ENCODE peak calls at places on chromosomes 12 and 14, in seven cellular contexts. A is effector memory CD8-positive, alpha-beta T cell; L is HEK293T; R is stimulated activated CD4-positive, alpha-beta T cell treated with anti-CD3 and anti-CD28 coated beads, Interleukin-4, amount 100 ng/mL, for 1 hour; Z is NCI-H2081; E is astrocyte of the cerebellum; P is left ventricle myocardium inferior. Y is an unnamed sample.

GRCh38 chr12:71662861-71663560 is 637 bp downstream of the ZFC3H1 start:
- DNase-seq in A (peak), L (peak), R (peak), Z (peak), E (peak), P (peak), Y (peak)

GRCh38 chr14:64191756-64192155 is 102.4 kb downstream of the ESR2 start:
- DNase-seq in A (no peak), L (no peak), R (no peak), Z (no peak), E (peak), P (no peak), Y (no peak)

GRCh38 chr14:55547650-55548315 is 32.2 kb upstream of the KTN1 start:
- DNase-seq in A (no peak), L (no peak), R (no peak), Z (no peak), E (no peak), P (no peak), Y (no peak)

GRCh38 chr12:18752947-18753346 is 15.0 kb downstream of the CAPZA3 start:
- DNase-seq in A (no peak), L (no peak), R (no peak), Z (no peak), E (no peak), P (no peak), Y (no peak)

GRCh38 chr14:32594766-32595165 is 265.7 kb downstream of the AKAP6 start:
- DNase-seq in A (no peak), L (no peak), R (no peak), Z (no peak), E (no peak), P (no peak), Y (no peak)

GRCh38 chr12:28550757-28551381 is 360.6 kb downstream of the CCDC91 start:
- DNase-seq in A (no peak), L (no peak), R (no peak), Z (no peak), E (no peak), P (no peak), Y (no peak)

GRCh38 chr12:6840428-6841138 is at the start of gene GNB3:
- DNase-seq in A (no peak), L (no peak), R (no peak), Z (no peak), E (no peak), P (peak), Y (no peak)

GRCh38 chr12:91877461-91878230 is 268.0 kb downstream of the BTG1 start:
- DNase-seq in A (peak), L (no peak), R (peak), Z (no peak), E (no peak), P (no peak), Y (no peak)

GRCh38 chr14:89618821-89619551 is 202.0 kb upstream of the FOXN3 start:
- DNase-seq in A (peak), L (peak), R (peak), Z (peak), E (no peak), P (peak), Y (peak)

GRCh38 chr12:132194556-132194955 is 50.3 kb downstream of the NOC4L start:
- DNase-seq in A (no peak), L (no peak), R (no peak), Z (no peak), E (no peak), P (no peak), Y (no peak)

GRCh38 chr14:72651081-72651480 is 242.8 kb downstream of the DPF3 start:
- DNase-seq in A (no peak), L (no peak), R (no peak), Z (no peak), E (peak), P (no peak), Y (no peak)

GRCh38 chr12:125983094-125983783 is 918.0 kb downstream of the AACS start:
- DNase-seq in A (no peak), L (peak), R (no peak), Z (no peak), E (peak), P (no peak), Y (no peak)

GRCh38 chr12:64893961-64894360 is 69.5 kb downstream of the TBC1D30 start:
- DNase-seq in A (no peak), L (no peak), R (no peak), Z (no peak), E (no peak), P (no peak), Y (no peak)

GRCh38 chr14:51547260-51547659 is 104.5 kb upstream of the FRMD6 start:
- DNase-seq in A (no peak), L (peak), R (no peak), Z (no peak), E (peak), P (no peak), Y (no peak)

GRCh38 chr14:101024686-101025085 is 121.2 kb upstream of the RTL1 start:
- DNase-seq in A (no peak), L (no peak), R (no peak), Z (no peak), E (no peak), P (no peak), Y (no peak)

GRCh38 chr12:4272976-4273650 is 449 bp upstream of the CCND2 start:
- DNase-seq in A (no peak), L (no peak), R (no peak), Z (no peak), E (no peak), P (no peak), Y (no peak)

GRCh38 chr12:107917912-107918800 is 143.7 kb downstream of the ASCL4 start:
- DNase-seq in A (no peak), L (peak), R (no peak), Z (peak), E (no peak), P (no peak), Y (peak)

GRCh38 chr12:90280033-90280432 is 571.4 kb upstream of the ATP2B1 start:
- DNase-seq in A (no peak), L (no peak), R (no peak), Z (no peak), E (no peak), P (no peak), Y (no peak)

GRCh38 chr14:58428011-58428807 is 690 bp downstream of the KIAA0586 start:
- DNase-seq in A (peak), L (peak), R (no peak), Z (peak), E (peak), P (no peak), Y (no peak)

GRCh38 chr12:29039013-29039412 is 110.1 kb upstream of the FAR2 start:
- DNase-seq in A (no peak), L (no peak), R (no peak), Z (no peak), E (peak), P (no peak), Y (no peak)

GRCh38 chr14:104982548-104983230 is 2.9 kb upstream of the CLBA1 start:
- DNase-seq in A (no peak), L (no peak), R (no peak), Z (no peak), E (no peak), P (no peak), Y (no peak)

GRCh38 chr12:6500466-6500865 is 6.6 kb downstream of the NCAPD2 start:
- DNase-seq in A (no peak), L (no peak), R (no peak), Z (no peak), E (no peak), P (no peak), Y (no peak)

GRCh38 chr12:109993091-109993490 is 3.1 kb downstream of the GIT2 start:
- DNase-seq in A (no peak), L (no peak), R (no peak), Z (no peak), E (no peak), P (no peak), Y (no peak)

GRCh38 chr12:91511795-91512420 is 329.3 kb upstream of the DCN start:
- DNase-seq in A (no peak), L (no peak), R (no peak), Z (no peak), E (no peak), P (no peak), Y (no peak)

GRCh38 chr14:99779751-99780150 is 13.5 kb upstream of the EML1 start:
- DNase-seq in A (no peak), L (no peak), R (no peak), Z (no peak), E (no peak), P (no peak), Y (no peak)

GRCh38 chr12:90275088-90275487 is 566.5 kb upstream of the ATP2B1 start:
- DNase-seq in A (no peak), L (no peak), R (no peak), Z (no peak), E (no peak), P (no peak), Y (no peak)

GRCh38 chr12:116861331-116861730 is 19.9 kb downstream of the HRK start:
- DNase-seq in A (no peak), L (no peak), R (peak), Z (no peak), E (no peak), P (peak), Y (peak)

Y was measured in GM10248.